ENCODE peak calls at places on chromosomes 1 and 21, in four cellular contexts. One of them, this sample, is unnamed.

GRCh38 chr1:171344473-171344820 is 30.5 kb downstream of the FMO4 start:
- DNase-seq in SK-MEL-5: no peak
- DNase-seq in T-helper 2 cell: no peak
- DNase-seq in anterior cingulate cortex: no peak
- DNase-seq in this sample: no peak

GRCh38 chr1:40315795-40316594 is 1.1 kb downstream of the COL9A2 start:
- DNase-seq in T-helper 2 cell: no peak
- DNase-seq in SK-MEL-5: no peak
- DNase-seq in anterior cingulate cortex: no peak
- DNase-seq in this sample: no peak

GRCh38 chr1:53190210-53190611 is 6.4 kb upstream of the CPT2 start:
- DNase-seq in SK-MEL-5: no peak
- DNase-seq in T-helper 2 cell: no peak
- DNase-seq in anterior cingulate cortex: no peak
- DNase-seq in this sample: no peak

GRCh38 chr1:111503585-111504060 is at the start of the genes ADORA3 and TMIGD3:
- DNase-seq in T-helper 2 cell: no peak
- DNase-seq in SK-MEL-5: no peak
- DNase-seq in anterior cingulate cortex: no peak
- DNase-seq in this sample: no peak

GRCh38 chr1:233512538-233512937 is 101.4 kb upstream of the KCNK1 start:
- DNase-seq in SK-MEL-5: no peak
- DNase-seq in anterior cingulate cortex: no peak
- DNase-seq in T-helper 2 cell: no peak
- DNase-seq in this sample: peak

GRCh38 chr1:205076245-205076761 is 8.0 kb downstream of the TMEM81 start:
- DNase-seq in T-helper 2 cell: no peak
- DNase-seq in anterior cingulate cortex: no peak
- DNase-seq in SK-MEL-5: no peak
- DNase-seq in this sample: no peak

GRCh38 chr1:236058141-236058626 is 6.7 kb downstream of the NID1 start:
- DNase-seq in anterior cingulate cortex: no peak
- DNase-seq in T-helper 2 cell: no peak
- DNase-seq in SK-MEL-5: peak
- DNase-seq in this sample: no peak

GRCh38 chr1:179812501-179813292 is 64.9 kb downstream of the TOR1AIP2 start:
- DNase-seq in anterior cingulate cortex: no peak
- DNase-seq in SK-MEL-5: no peak
- DNase-seq in T-helper 2 cell: no peak
- DNase-seq in this sample: no peak

GRCh38 chr1:14529436-14529835 is 69.0 kb upstream of the KAZN start:
- DNase-seq in T-helper 2 cell: no peak
- DNase-seq in SK-MEL-5: no peak
- DNase-seq in anterior cingulate cortex: no peak
- DNase-seq in this sample: no peak

GRCh38 chr1:53066941-53067738 is 5.1 kb downstream of the PODN start:
- DNase-seq in T-helper 2 cell: no peak
- DNase-seq in anterior cingulate cortex: no peak
- DNase-seq in SK-MEL-5: no peak
- DNase-seq in this sample: no peak

GRCh38 chr1:99305626-99306025 is 41.3 kb downstream of the PLPPR4 start:
- DNase-seq in anterior cingulate cortex: no peak
- DNase-seq in T-helper 2 cell: no peak
- DNase-seq in SK-MEL-5: no peak
- DNase-seq in this sample: no peak

GRCh38 chr21:39564200-39564599 is 48.5 kb upstream of the B3GALT5 start:
- DNase-seq in anterior cingulate cortex: peak
- DNase-seq in T-helper 2 cell: no peak
- DNase-seq in SK-MEL-5: no peak
- DNase-seq in this sample: peak

GRCh38 chr1:87684194-87684593 is 355.5 kb downstream of the LMO4 start:
- DNase-seq in anterior cingulate cortex: no peak
- DNase-seq in SK-MEL-5: no peak
- DNase-seq in T-helper 2 cell: no peak
- DNase-seq in this sample: peak

GRCh38 chr1:235721982-235722381 is 72.4 kb upstream of the GNG4 start:
- DNase-seq in SK-MEL-5: no peak
- DNase-seq in anterior cingulate cortex: no peak
- DNase-seq in T-helper 2 cell: no peak
- DNase-seq in this sample: no peak

GRCh38 chr1:32286763-32287162 is 5.1 kb upstream of the HDAC1 start:
- DNase-seq in SK-MEL-5: no peak
- DNase-seq in anterior cingulate cortex: no peak
- DNase-seq in T-helper 2 cell: no peak
- DNase-seq in this sample: no peak

GRCh38 chr1:189899686-189900495 is 577.8 kb downstream of the BRINP3 start:
- DNase-seq in T-helper 2 cell: no peak
- DNase-seq in SK-MEL-5: no peak
- DNase-seq in anterior cingulate cortex: no peak
- DNase-seq in this sample: no peak

GRCh38 chr1:210597555-210598134 is 268.9 kb downstream of the HHAT start:
- DNase-seq in anterior cingulate cortex: no peak
- DNase-seq in SK-MEL-5: peak
- DNase-seq in T-helper 2 cell: no peak
- DNase-seq in this sample: no peak

GRCh38 chr1:208163542-208163941 is 80.6 kb downstream of the PLXNA2 start:
- DNase-seq in SK-MEL-5: no peak
- DNase-seq in anterior cingulate cortex: no peak
- DNase-seq in T-helper 2 cell: no peak
- DNase-seq in this sample: no peak

GRCh38 chr1:205812271-205812877 is 624 bp downstream of the SLC41A1 start:
- DNase-seq in anterior cingulate cortex: peak
- DNase-seq in SK-MEL-5: no peak
- DNase-seq in T-helper 2 cell: no peak
- DNase-seq in this sample: no peak

GRCh38 chr1:92759361-92759760 is 25.5 kb downstream of the EVI5 start:
- DNase-seq in anterior cingulate cortex: no peak
- DNase-seq in SK-MEL-5: no peak
- DNase-seq in T-helper 2 cell: no peak
- DNase-seq in this sample: no peak

GRCh38 chr1:87647436-87648177 is 318.9 kb downstream of the LMO4 start:
- DNase-seq in T-helper 2 cell: no peak
- DNase-seq in anterior cingulate cortex: no peak
- DNase-seq in SK-MEL-5: no peak
- DNase-seq in this sample: no peak

GRCh38 chr21:31668651-31669491 is 9.4 kb downstream of the SOD1 start:
- DNase-seq in SK-MEL-5: no peak
- DNase-seq in T-helper 2 cell: no peak
- DNase-seq in anterior cingulate cortex: no peak
- DNase-seq in this sample: no peak

GRCh38 chr1:15328245-15328784 is 81.3 kb downstream of the FHAD1 start:
- DNase-seq in SK-MEL-5: no peak
- DNase-seq in anterior cingulate cortex: no peak
- DNase-seq in T-helper 2 cell: no peak
- DNase-seq in this sample: no peak

GRCh38 chr1:51942281-51942680 is 48.2 kb downstream of the RAB3B start:
- DNase-seq in SK-MEL-5: no peak
- DNase-seq in anterior cingulate cortex: no peak
- DNase-seq in T-helper 2 cell: no peak
- DNase-seq in this sample: no peak

GRCh38 chr1:12434174-12434573 is 183.8 kb downstream of the DHRS3 start:
- DNase-seq in T-helper 2 cell: peak
- DNase-seq in SK-MEL-5: no peak
- DNase-seq in anterior cingulate cortex: no peak
- DNase-seq in this sample: peak

GRCh38 chr1:169739980-169740379 is 6.1 kb upstream of the SELE start:
- DNase-seq in anterior cingulate cortex: no peak
- DNase-seq in T-helper 2 cell: no peak
- DNase-seq in SK-MEL-5: no peak
- DNase-seq in this sample: no peak

GRCh38 chr1:206466840-206467649 is 3.2 kb upstream of the IKBKE start:
- DNase-seq in anterior cingulate cortex: no peak
- DNase-seq in T-helper 2 cell: no peak
- DNase-seq in SK-MEL-5: no peak
- DNase-seq in this sample: peak

GRCh38 chr1:202207292-202207691 is 13.7 kb downstream of the LGR6 start:
- DNase-seq in SK-MEL-5: peak
- DNase-seq in T-helper 2 cell: no peak
- DNase-seq in anterior cingulate cortex: no peak
- DNase-seq in this sample: no peak

GRCh38 chr1:240611619-240612490 is at the start of gene GREM2:
- DNase-seq in anterior cingulate cortex: peak
- DNase-seq in SK-MEL-5: peak
- DNase-seq in T-helper 2 cell: peak
- DNase-seq in this sample: peak

GRCh38 chr1:233959089-233959488 is 54.6 kb downstream of the SLC35F3 start:
- DNase-seq in SK-MEL-5: no peak
- DNase-seq in anterior cingulate cortex: no peak
- DNase-seq in T-helper 2 cell: no peak
- DNase-seq in this sample: no peak

GRCh38 chr1:9680091-9680490 is 28.6 kb downstream of the PIK3CD start:
- DNase-seq in T-helper 2 cell: no peak
- DNase-seq in anterior cingulate cortex: no peak
- DNase-seq in SK-MEL-5: no peak
- DNase-seq in this sample: no peak

GRCh38 chr1:28104866-28105467 is 16.6 kb upstream of the EYA3 start:
- DNase-seq in anterior cingulate cortex: peak
- DNase-seq in SK-MEL-5: peak
- DNase-seq in T-helper 2 cell: no peak
- DNase-seq in this sample: peak

GRCh38 chr1:31798433-31799195 is 17.2 kb downstream of the SPOCD1 start:
- DNase-seq in T-helper 2 cell: no peak
- DNase-seq in SK-MEL-5: peak
- DNase-seq in anterior cingulate cortex: no peak
- DNase-seq in this sample: no peak

GRCh38 chr21:39009587-39010225 is 173.5 kb downstream of the PSMG1 start:
- DNase-seq in SK-MEL-5: no peak
- DNase-seq in anterior cingulate cortex: no peak
- DNase-seq in T-helper 2 cell: no peak
- DNase-seq in this sample: no peak

GRCh38 chr1:30700528-30701265 is 22.7 kb downstream of the MATN1 start:
- DNase-seq in T-helper 2 cell: no peak
- DNase-seq in anterior cingulate cortex: no peak
- DNase-seq in SK-MEL-5: no peak
- DNase-seq in this sample: no peak

GRCh38 chr1:17233675-17234074 is 15.2 kb upstream of the PADI3 start:
- DNase-seq in anterior cingulate cortex: no peak
- DNase-seq in SK-MEL-5: peak
- DNase-seq in T-helper 2 cell: no peak
- DNase-seq in this sample: no peak

GRCh38 chr1:33375316-33375715 is 54.4 kb upstream of the A3GALT2 start:
- DNase-seq in T-helper 2 cell: no peak
- DNase-seq in anterior cingulate cortex: no peak
- DNase-seq in SK-MEL-5: no peak
- DNase-seq in this sample: no peak

GRCh38 chr1:33152685-33153432 is 29.0 kb downstream of the TRIM62 start:
- DNase-seq in anterior cingulate cortex: no peak
- DNase-seq in SK-MEL-5: peak
- DNase-seq in T-helper 2 cell: no peak
- DNase-seq in this sample: no peak

GRCh38 chr1:31583082-31583994 is 7.0 kb downstream of the TINAGL1 start:
- DNase-seq in T-helper 2 cell: no peak
- DNase-seq in anterior cingulate cortex: no peak
- DNase-seq in SK-MEL-5: no peak
- DNase-seq in this sample: no peak

GRCh38 chr1:109624215-109625010 is 4.8 kb downstream of the AMPD2 start:
- DNase-seq in anterior cingulate cortex: no peak
- DNase-seq in T-helper 2 cell: no peak
- DNase-seq in SK-MEL-5: no peak
- DNase-seq in this sample: no peak